ENCODE peak calls at places on chromosomes 16 and 17, in five cellular contexts. M is naive thymus-derived CD8-positive, alpha-beta T cell; F is H9; T is mucosa of descending colon; J is stimulated activated CD8-positive, alpha-beta memory T cell treated with anti-CD3 and anti-CD28 coated beads, Interleukin-4, amount 100 ng/mL, for 1 hour. A is an unnamed sample.

GRCh38 chr17:53707546-53707945 is 115.2 kb upstream of the KIF2B start:
- DNase-seq in M (no peak), F (no peak), T (no peak), J (no peak), A (no peak)

GRCh38 chr16:23948949-23949392 is 113.2 kb downstream of the PRKCB start:
- DNase-seq in M (peak; percentile 62), F (no peak), T (peak; percentile 48), J (no peak), A (no peak)

GRCh38 chr16:56515665-56516064 is 4.2 kb downstream of the BBS2 start:
- DNase-seq in M (no peak), F (no peak), T (no peak), J (no peak), A (no peak)

GRCh38 chr17:44066204-44066930 is at the start of gene LSM12:
- DNase-seq in M (peak; percentile 82), F (peak; percentile 95), T (peak; percentile 94), J (peak; percentile 77), A (peak; percentile 95)

GRCh38 chr17:43085489-43085888 is 39.7 kb downstream of the BRCA1 start:
- DNase-seq in M (no peak), F (no peak), T (no peak), J (no peak), A (no peak)

GRCh38 chr17:77834170-77835115 is 124.1 kb upstream of the TNRC6C start:
- DNase-seq in M (peak; percentile 47), F (peak; percentile 84), T (peak; percentile 39), J (peak; percentile 35), A (no peak)

GRCh38 chr17:78360371-78361226 is 722 bp upstream of the SOCS3 start:
- DNase-seq in M (peak; percentile 88), F (peak; percentile 99), T (peak; percentile 98), J (peak; percentile 91), A (peak; percentile 94)

GRCh38 chr16:77793417-77793816 is 5.1 kb downstream of the VAT1L start:
- DNase-seq in M (no peak), F (no peak), T (no peak), J (no peak), A (no peak)

GRCh38 chr17:36942631-36943125 is 5.4 kb downstream of the LHX1 start:
- DNase-seq in M (no peak), F (peak; percentile 42), T (no peak), J (no peak), A (no peak)

GRCh38 chr17:68033636-68034451 is 1.7 kb upstream of the KPNA2 start:
- DNase-seq in M (no peak), F (peak; percentile 97), T (no peak), J (no peak), A (no peak)

GRCh38 chr17:76107507-76107906 is 3.9 kb upstream of the EXOC7 start:
- DNase-seq in M (no peak), F (no peak), T (no peak), J (no peak), A (no peak)

GRCh38 chr17:4901648-4902344 is 1.1 kb downstream of the CHRNE start:
- DNase-seq in M (no peak), F (peak; percentile 52), T (peak; percentile 25), J (no peak), A (peak; percentile 51)

GRCh38 chr16:58042001-58042885 is 16.7 kb downstream of the MMP15 start:
- DNase-seq in M (no peak), F (no peak), T (no peak), J (no peak), A (peak; percentile 24)

GRCh38 chr16:62408760-62409159 is 372.5 kb upstream of the CDH8 start:
- DNase-seq in M (no peak), F (peak; percentile 86), T (no peak), J (no peak), A (no peak)

GRCh38 chr17:68318103-68318991 is 27.1 kb downstream of the ARSG start:
- DNase-seq in M (no peak), F (no peak), T (no peak), J (no peak), A (no peak)

GRCh38 chr17:32693135-32693897 is 183.6 kb downstream of the MYO1D start:
- DNase-seq in M (no peak), F (no peak), T (no peak), J (no peak), A (no peak)

GRCh38 chr16:72856797-72857196 is 191.1 kb downstream of the ZFHX3 start:
- DNase-seq in M (no peak), F (peak; percentile 61), T (peak; percentile 23), J (no peak), A (no peak)

GRCh38 chr17:11598274-11599221 is at the start of gene DNAH9:
- DNase-seq in M (no peak), F (peak; percentile 99), T (peak; percentile 98), J (no peak), A (no peak)

GRCh38 chr16:85612191-85612800 is 826 bp upstream of the GSE1 start:
- DNase-seq in M (peak; percentile 3), F (peak; percentile 67), T (peak; percentile 80), J (no peak), A (peak; percentile 69)

GRCh38 chr16:53756329-53756996 is 52.5 kb downstream of the FTO start:
- DNase-seq in M (no peak), F (no peak), T (no peak), J (no peak), A (no peak)

GRCh38 chr16:896261-897199 is 74.3 kb downstream of the LMF1 start:
- DNase-seq in M (no peak), F (no peak), T (no peak), J (no peak), A (no peak)

GRCh38 chr17:78132086-78132676 is 1.6 kb downstream of the TMC8 start:
- DNase-seq in M (peak; percentile 73), F (peak; percentile 80), T (peak; percentile 67), J (no peak), A (peak; percentile 93)

GRCh38 chr17:62089296-62089695 is 24.2 kb upstream of the MED13 start:
- DNase-seq in M (no peak), F (no peak), T (no peak), J (no peak), A (no peak)

GRCh38 chr17:4944163-4944553 is 4.1 kb downstream of the RNF167 start:
- DNase-seq in M (no peak), F (peak; percentile 42), T (no peak), J (no peak), A (peak; percentile 60)

GRCh38 chr16:86673090-86673955 is 95.0 kb downstream of the FOXL1 start:
- DNase-seq in M (no peak), F (no peak), T (no peak), J (no peak), A (no peak)

GRCh38 chr16:48911700-48912099 is 301.7 kb upstream of the N4BP1 start:
- DNase-seq in M (no peak), F (no peak), T (no peak), J (no peak), A (no peak)

GRCh38 chr16:66899310-66899944 is 19.1 kb downstream of the PDP2 start:
- DNase-seq in M (no peak), F (no peak), T (no peak), J (no peak), A (no peak)

GRCh38 chr17:56761387-56761786 is 72.3 kb downstream of the C17orf67 start:
- DNase-seq in M (no peak), F (no peak), T (no peak), J (no peak), A (no peak)

GRCh38 chr16:81464279-81464678 is 19.7 kb downstream of the CMIP start:
- DNase-seq in M (no peak), F (no peak), T (no peak), J (no peak), A (no peak)

GRCh38 chr17:69506489-69506888 is 92.0 kb downstream of the MAP2K6 start:
- DNase-seq in M (no peak), F (no peak), T (no peak), J (no peak), A (no peak)

GRCh38 chr16:3983081-3983520 is 102.6 kb upstream of the CREBBP start:
- DNase-seq in M (no peak), F (peak; percentile 93), T (peak; percentile 85), J (no peak), A (no peak)